ENCODE peak calls at places on chromosome 2, in eight cellular contexts. S, J, B, U, F, A, Q and H are unnamed samples.
A peak's percentile ranks its signal among the peaks of the same experiment; 100 is the strongest.

GRCh38 chr2:101327863-101328394 is 19.4 kb upstream of the RNF149 start:
- DNase-seq in Q (peak; percentile 88), J (peak; percentile 84), F (no peak), B (no peak), S (peak; percentile 97), U (no peak), A (no peak), H (no peak)

GRCh38 chr2:44957656-44958327 is 16.3 kb downstream of the SIX3 start:
- DNase-seq in B (no peak), Q (no peak), A (no peak), F (no peak), S (no peak), U (no peak), J (no peak), H (no peak)

GRCh38 chr2:197158138-197158537 is 152.4 kb downstream of the ANKRD44 start:
- DNase-seq in Q (no peak), S (no peak), U (no peak), B (no peak), A (no peak), J (no peak), F (no peak), H (no peak)

GRCh38 chr2:20168048-20168726 is 56.7 kb downstream of the SDC1 start:
- DNase-seq in A (no peak), S (no peak), F (peak; percentile 77), U (no peak), J (no peak), B (no peak), Q (no peak), H (no peak)

GRCh38 chr2:133801956-133802355 is 233.7 kb upstream of the NCKAP5 start:
- DNase-seq in Q (no peak), J (no peak), S (no peak), F (no peak), A (no peak), U (no peak), B (no peak), H (no peak)

GRCh38 chr2:85718006-85718391 is 23.8 kb downstream of the GNLY start:
- DNase-seq in A (no peak), J (no peak), B (no peak), Q (no peak), U (no peak), F (no peak), S (no peak), H (no peak)

GRCh38 chr2:132034646-132035045 is 127.1 kb downstream of the ANKRD30BL start:
- DNase-seq in J (no peak), Q (no peak), U (no peak), S (no peak), A (no peak), B (no peak), F (no peak), H (no peak)

GRCh38 chr2:219488844-219489194 is 9.9 kb upstream of the GMPPA start:
- DNase-seq in J (no peak), F (no peak), B (no peak), A (no peak), S (no peak), U (no peak), Q (no peak), H (no peak)

GRCh38 chr2:233714164-233714563 is 1.5 kb downstream of the UGT1A5 start:
- DNase-seq in S (no peak), B (no peak), U (no peak), A (no peak), Q (no peak), J (no peak), F (no peak), H (no peak)

GRCh38 chr2:118803012-118803411 is 44.4 kb downstream of the EN1 start:
- DNase-seq in U (no peak), A (no peak), S (no peak), B (no peak), Q (no peak), J (no peak), F (no peak), H (no peak)

GRCh38 chr2:240759454-240759853 is 60.6 kb downstream of the KIF1A start:
- DNase-seq in S (no peak), F (no peak), B (no peak), U (no peak), J (no peak), A (no peak), Q (no peak), H (peak; percentile 40)

GRCh38 chr2:235669983-235670962 is 176.4 kb downstream of the AGAP1 start:
- DNase-seq in S (peak; percentile 58), J (peak; percentile 58), B (peak; percentile 76), A (peak; percentile 31), Q (peak; percentile 83), F (peak; percentile 76), U (peak; percentile 42), H (no peak)

GRCh38 chr2:8031370-8031769 is 650.5 kb upstream of the ID2 start:
- DNase-seq in F (no peak), J (no peak), Q (no peak), B (no peak), S (no peak), U (no peak), A (no peak), H (no peak)

GRCh38 chr2:168237741-168238140 is 9.7 kb downstream of the STK39 start:
- DNase-seq in F (no peak), Q (no peak), S (no peak), U (no peak), A (no peak), J (no peak), B (peak; percentile 42), H (no peak)

GRCh38 chr2:174636979-174637378 is 39.4 kb upstream of the WIPF1 start:
- DNase-seq in B (no peak), F (no peak), J (no peak), A (no peak), S (no peak), U (no peak), Q (no peak), H (no peak)

GRCh38 chr2:174634130-174635014 is 36.8 kb upstream of the WIPF1 start:
- DNase-seq in F (peak; percentile 24), U (no peak), Q (peak; percentile 31), J (no peak), B (peak; percentile 24), S (no peak), A (no peak), H (peak; percentile 74)

GRCh38 chr2:174635747-174636399 is 38.3 kb upstream of the WIPF1 start:
- DNase-seq in S (no peak), F (no peak), A (no peak), J (no peak), U (peak; percentile 23), Q (no peak), B (no peak), H (no peak)

GRCh38 chr2:174633621-174633927 is 36.0 kb upstream of the WIPF1 start:
- DNase-seq in Q (peak; percentile 13), J (no peak), U (no peak), A (no peak), S (no peak), F (no peak), B (no peak), H (peak; percentile 57)

GRCh38 chr2:174635015-174635593 is 37.5 kb upstream of the WIPF1 start:
- DNase-seq in U (no peak), Q (no peak), J (no peak), S (no peak), B (no peak), A (no peak), F (no peak), H (no peak)
- H3K4me3 ChIP-seq in U (no peak overlapping the region), Q (no peak overlapping the region), J (peak overlapping the region; percentile 25), S (no peak overlapping the region), B (no peak overlapping the region), A (no peak overlapping the region), F (no peak overlapping the region), H (peak overlapping the region; percentile 93)

DNA sequence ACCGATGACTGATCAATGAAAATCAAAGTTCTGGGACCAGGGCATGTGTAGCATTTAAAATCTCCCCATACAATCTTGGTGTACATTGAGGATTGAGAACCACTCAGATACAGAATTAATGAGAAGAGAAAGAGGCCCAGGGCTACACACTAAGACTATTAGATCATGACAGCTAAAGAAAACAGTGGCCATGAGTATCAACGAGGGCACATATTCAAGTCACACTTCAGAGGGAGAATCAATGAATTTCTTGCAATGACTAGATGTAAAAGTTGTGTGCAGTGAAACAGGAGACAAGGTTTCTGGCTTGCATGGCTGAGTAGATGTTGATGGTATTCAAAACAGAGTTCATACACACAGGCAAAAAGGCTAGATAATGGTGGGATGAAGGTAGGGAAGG is 29.1 kb downstream of the METTL8 start:
- DNase-seq in F (no peak), B (no peak), S (no peak), A (no peak), U (no peak), Q (no peak), J (no peak), H (peak; percentile 45)
- H3K4me3 ChIP-seq in F (no peak overlapping the region), B (no peak overlapping the region), S (no peak overlapping the region), A (no peak overlapping the region), U (no peak overlapping the region), Q (no peak overlapping the region), J (no peak overlapping the region), H (no peak overlapping the region)

GRCh38 chr2:209495855-209496585 is 72.2 kb downstream of the MAP2 start:
- DNase-seq in B (peak; percentile 94), Q (no peak), U (peak; percentile 98), A (peak; percentile 97), S (peak; percentile 92), J (peak; percentile 44), F (no peak), H (no peak)
- H3K4me3 ChIP-seq in B (peak overlapping the region; percentile 41), Q (no peak overlapping the region), U (no peak overlapping the region), A (no peak overlapping the region), S (no peak overlapping the region), J (no peak overlapping the region), F (no peak overlapping the region), H (no peak overlapping the region)

DNA sequence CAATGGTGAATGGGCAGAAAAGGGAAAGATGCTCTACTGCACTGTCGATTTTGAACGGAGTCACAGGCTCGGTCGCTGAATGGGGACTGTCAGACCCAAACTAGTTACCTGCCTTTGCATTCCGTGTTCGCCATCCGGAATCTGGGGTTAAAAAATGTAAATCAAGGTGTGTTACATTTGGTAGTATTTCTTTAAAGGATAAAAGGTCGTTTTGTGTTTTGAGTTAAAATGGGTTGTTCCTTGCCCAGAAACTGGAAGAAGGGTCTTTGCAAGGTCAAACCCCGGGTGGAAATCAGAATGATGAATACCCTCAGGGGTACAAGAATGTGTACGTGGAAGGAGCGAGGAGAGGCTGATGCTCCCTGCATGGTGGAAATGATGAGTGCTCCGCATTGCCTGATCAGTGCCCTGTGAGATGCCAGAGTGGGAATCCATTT is 1.0 kb downstream of the VSNL1 start:
- DNase-seq in U (no peak), B (no peak), J (no peak), F (no peak), S (no peak), A (no peak), Q (no peak), H (no peak)
- H3K4me3 ChIP-seq in U (peak overlapping the region; percentile 64), B (peak overlapping the region; percentile 77), J (peak overlapping the region; percentile 64), F (no peak overlapping the region), S (peak overlapping the region; percentile 63), A (no peak overlapping the region), Q (peak overlapping the region; percentile 61), H (no peak overlapping the region)

DNA sequence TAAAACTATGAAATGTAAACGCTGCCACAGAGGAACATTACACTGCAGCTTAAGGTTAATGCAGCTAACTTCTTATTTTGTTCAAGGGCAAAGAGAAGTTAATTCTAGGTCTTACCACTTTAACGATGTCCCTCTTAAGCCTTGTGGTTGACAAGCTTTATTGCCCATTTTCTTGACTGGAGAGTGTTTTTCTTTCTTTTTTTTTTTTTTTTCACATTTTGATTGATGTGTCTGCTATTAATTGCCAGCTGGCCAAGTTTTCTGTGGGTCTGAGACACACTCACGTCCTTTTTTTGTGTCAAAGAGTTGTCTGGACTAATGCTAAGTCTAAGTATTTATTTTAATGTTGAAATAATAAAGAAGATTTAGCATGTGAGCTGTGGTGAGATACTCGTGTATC is 34.5 kb downstream of the ST6GAL2 start:
- DNase-seq in J (no peak), B (no peak), F (no peak), Q (no peak), U (no peak), A (no peak), S (no peak), H (no peak)
- H3K4me3 ChIP-seq in J (no peak overlapping the region), B (no peak overlapping the region), F (no peak overlapping the region), Q (no peak overlapping the region), U (no peak overlapping the region), A (no peak overlapping the region), S (no peak overlapping the region), H (no peak overlapping the region)

GRCh38 chr2:127086800-127087737 is 19.9 kb downstream of the BIN1 start:
- DNase-seq in J (peak; percentile 47), F (peak; percentile 64), B (peak; percentile 93), Q (peak; percentile 89), A (no peak), S (no peak), U (peak; percentile 87), H (peak; percentile 89)
- H3K4me3 ChIP-seq in J (peak overlapping the region; percentile 24), F (no peak overlapping the region), B (peak overlapping the region; percentile 59), Q (no peak overlapping the region), A (peak overlapping the region; percentile 35), S (no peak overlapping the region), U (peak overlapping the region; percentile 19), H (peak overlapping the region; percentile 8)